ENCODE peak calls at places on chromosomes 5 and 9, in four cellular contexts. One of them, this sample, is unnamed.

GRCh38 chr5:98638701-98639100 is 134.8 kb upstream of the RGMB start:
- DNase-seq in T-helper 2 cell treated with Interferon-gamma antibody and Interleukin-4, amounts not matched to agents 5 μg/mL and 100 μg/mL, for 36 hours: no peak
- DNase-seq in NCI-H1105: no peak
- DNase-seq in coronary artery: no peak
- DNase-seq in this sample: no peak

GRCh38 chr5:101561018-101561417 is 657.9 kb upstream of the ST8SIA4 start:
- DNase-seq in T-helper 2 cell treated with Interferon-gamma antibody and Interleukin-4, amounts not matched to agents 5 μg/mL and 100 μg/mL, for 36 hours: no peak
- DNase-seq in NCI-H1105: no peak
- DNase-seq in coronary artery: no peak
- DNase-seq in this sample: no peak

GRCh38 chr5:181186902-181187499 is 18.0 kb downstream of the TRIM7 start:
- DNase-seq in T-helper 2 cell treated with Interferon-gamma antibody and Interleukin-4, amounts not matched to agents 5 μg/mL and 100 μg/mL, for 36 hours: no peak
- DNase-seq in NCI-H1105: no peak
- DNase-seq in coronary artery: no peak
- DNase-seq in this sample: no peak

GRCh38 chr5:43106290-43106638 is 14.4 kb upstream of the ZNF131 start:
- DNase-seq in T-helper 2 cell treated with Interferon-gamma antibody and Interleukin-4, amounts not matched to agents 5 μg/mL and 100 μg/mL, for 36 hours: peak; percentile 41
- DNase-seq in NCI-H1105: no peak
- DNase-seq in coronary artery: no peak
- DNase-seq in this sample: no peak

GRCh38 chr9:137970098-137970497 is 92.5 kb downstream of the CACNA1B start:
- DNase-seq in T-helper 2 cell treated with Interferon-gamma antibody and Interleukin-4, amounts not matched to agents 5 μg/mL and 100 μg/mL, for 36 hours: no peak
- DNase-seq in NCI-H1105: no peak
- DNase-seq in coronary artery: no peak
- DNase-seq in this sample: no peak

GRCh38 chr9:113548221-113549041 is 84.9 kb downstream of the RGS3 start:
- DNase-seq in T-helper 2 cell treated with Interferon-gamma antibody and Interleukin-4, amounts not matched to agents 5 μg/mL and 100 μg/mL, for 36 hours: peak; percentile 49
- DNase-seq in NCI-H1105: no peak
- DNase-seq in coronary artery: peak; percentile 86
- DNase-seq in this sample: no peak

GRCh38 chr5:29214821-29215220 is 1978.7 kb upstream of the CDH6 start:
- DNase-seq in T-helper 2 cell treated with Interferon-gamma antibody and Interleukin-4, amounts not matched to agents 5 μg/mL and 100 μg/mL, for 36 hours: no peak
- DNase-seq in NCI-H1105: no peak
- DNase-seq in coronary artery: no peak
- DNase-seq in this sample: no peak

GRCh38 chr5:94021246-94021645 is 279.8 kb upstream of the POU5F2 start:
- DNase-seq in T-helper 2 cell treated with Interferon-gamma antibody and Interleukin-4, amounts not matched to agents 5 μg/mL and 100 μg/mL, for 36 hours: no peak
- DNase-seq in NCI-H1105: no peak
- DNase-seq in coronary artery: no peak
- DNase-seq in this sample: peak; percentile 32

GRCh38 chr5:170315154-170315553 is 17.6 kb upstream of the LCP2 start:
- DNase-seq in T-helper 2 cell treated with Interferon-gamma antibody and Interleukin-4, amounts not matched to agents 5 μg/mL and 100 μg/mL, for 36 hours: no peak
- DNase-seq in NCI-H1105: no peak
- DNase-seq in coronary artery: no peak
- DNase-seq in this sample: no peak

GRCh38 chr9:14908221-14909206 is 1.7 kb downstream of the FREM1 start:
- DNase-seq in T-helper 2 cell treated with Interferon-gamma antibody and Interleukin-4, amounts not matched to agents 5 μg/mL and 100 μg/mL, for 36 hours: no peak
- DNase-seq in NCI-H1105: peak; percentile 55
- DNase-seq in coronary artery: no peak
- DNase-seq in this sample: peak; percentile 19

GRCh38 chr9:126027566-126027965 is 280.4 kb downstream of the PBX3 start:
- DNase-seq in T-helper 2 cell treated with Interferon-gamma antibody and Interleukin-4, amounts not matched to agents 5 μg/mL and 100 μg/mL, for 36 hours: no peak
- DNase-seq in NCI-H1105: no peak
- DNase-seq in coronary artery: no peak
- DNase-seq in this sample: no peak

This sample was measured in COR-L47.